ENCODE peak calls at places on chromosomes 7 and 10, in ten cellular contexts. G, O, X, S, I, L, U, D, A and N are unnamed samples. For H3K9me3, H3K36me3 and H3K4me1, the result is how much of the 10 kb centered on the place peaks cover.

GRCh38 chr10:1344408-1344807 is 288.2 kb downstream of the WDR37 start:
- DNase-seq in O (no peak), L (no peak), I (no peak), D (no peak), S (no peak), G (no peak), U (no peak), X (no peak), A (no peak), N (no peak)

GRCh38 chr10:70052462-70053211 is at the start of gene MACROH2A2:
- DNase-seq in L (peak), U (peak), O (peak), I (peak), X (peak), S (peak), G (peak), D (no peak), A (peak), N (peak)

GRCh38 chr10:69425513-69426298 is 9.0 kb upstream of the TACR2 start:
- DNase-seq in S (peak), X (no peak), A (no peak), U (peak), L (no peak), D (no peak), I (peak), G (no peak), O (no peak), N (no peak)

GRCh38 chr7:66140924-66141323 is 26.3 kb downstream of the CRCP start:
- DNase-seq in S (peak), G (peak), X (peak), O (peak), U (peak), D (no peak), A (peak), L (peak), I (peak), N (peak)

GRCh38 chr7:138867744-138868143 is 69.7 kb upstream of the ATP6V0A4 start:
- DNase-seq in I (no peak), U (no peak), A (no peak), X (no peak), S (no peak), G (no peak), D (no peak), O (no peak), L (no peak), N (no peak)

GRCh38 chr10:70328018-70328417 is 44.2 kb upstream of the NPFFR1 start:
- DNase-seq in L (no peak), S (no peak), X (no peak), I (no peak), A (no peak), U (no peak), O (no peak), G (no peak), D (no peak), N (no peak)

GRCh38 chr7:11551470-11551869 is 280.5 kb downstream of the THSD7A start:
- DNase-seq in S (no peak), D (no peak), O (no peak), L (no peak), U (no peak), I (no peak), A (no peak), G (no peak), X (no peak), N (no peak)

GRCh38 chr7:98420966-98421612 is 20.2 kb upstream of the BAIAP2L1 start:
- DNase-seq in S (no peak), U (peak), L (peak), G (no peak), O (peak), A (peak), D (peak), X (no peak), I (peak), N (peak)

GRCh38 chr7:149427096-149427680 is 33.7 kb downstream of the ZNF777 start:
- DNase-seq in L (no peak), U (no peak), X (no peak), G (no peak), S (no peak), O (peak), I (no peak), D (no peak), A (no peak), N (no peak)

GRCh38 chr10:132205650-132206376 is 19.1 kb downstream of the DPYSL4 start:
- DNase-seq in U (no peak), L (no peak), X (peak), O (no peak), I (no peak), G (no peak), S (no peak), A (no peak), D (no peak), N (peak)

GRCh38 chr10:22159979-22160378 is 57.8 kb downstream of the EBLN1 start:
- DNase-seq in U (no peak), S (no peak), X (no peak), I (no peak), L (no peak), D (no peak), O (no peak), G (no peak), A (no peak), N (no peak)

GRCh38 chr10:115171392-115171960 is 78.3 kb downstream of the ATRNL1 start:
- DNase-seq in U (no peak), O (peak), A (no peak), S (no peak), I (no peak), L (peak), X (no peak), D (no peak), G (no peak), N (no peak)

DNA sequence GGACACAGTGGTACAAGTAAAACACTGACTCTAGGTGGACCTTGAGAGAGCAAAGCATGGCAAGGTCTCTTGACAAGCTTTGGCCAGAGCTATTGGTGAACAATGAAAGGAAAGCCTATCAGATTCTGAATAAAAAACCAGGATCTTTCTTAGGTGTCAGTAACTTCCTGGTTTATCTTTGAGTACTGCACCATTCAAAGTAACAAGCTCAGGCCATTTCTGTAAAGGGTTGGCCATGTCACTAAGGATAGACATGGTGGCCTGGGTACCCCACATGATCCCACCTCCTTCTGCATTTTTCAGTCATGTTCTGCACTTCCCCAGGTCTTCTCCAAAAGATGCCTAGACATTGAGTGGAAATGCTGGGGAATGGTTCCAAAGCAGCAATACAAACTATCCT is 242.1 kb downstream of the ARHGAP12 start:
- DNase-seq in X (no peak), A (no peak), D (no peak), U (no peak), G (no peak), L (no peak), S (no peak), I (no peak), O (no peak), N (no peak)
- H3K9me3 ChIP-seq in X (under half), A (under half), D (under half), U (under half), G (under half), L (under half), S (under half), I (under half), O (under half), N (half or more)

GRCh38 chr7:100673302-100673941 is at the start of gene GNB2:
- DNase-seq in O (peak), X (peak), S (peak), L (peak), U (peak), D (peak), I (peak), A (peak), G (peak), N (peak)
- H3K36me3 ChIP-seq in O (under half), X (under half), S (under half), L (under half), U (under half), D (under half), I (under half), A (under half), G (under half), N (under half)

GRCh38 chr10:30420774-30421173 is 13.2 kb upstream of the MAP3K8 start:
- DNase-seq in D (no peak), U (no peak), O (no peak), L (no peak), I (no peak), X (no peak), A (no peak), S (no peak), G (no peak), N (no peak)

GRCh38 chr10:30422981-30423654 is 10.9 kb upstream of the MAP3K8 start:
- DNase-seq in I (peak), D (no peak), G (no peak), L (peak), S (peak), A (peak), U (peak), X (peak), O (no peak), N (no peak)

GRCh38 chr10:30422296-30422695 is 11.7 kb upstream of the MAP3K8 start:
- DNase-seq in I (no peak), A (no peak), D (no peak), X (no peak), S (no peak), O (no peak), L (no peak), U (no peak), G (no peak), N (no peak)

GRCh38 chr10:30430544-30431298 is 3.3 kb upstream of the MAP3K8 start:
- DNase-seq in U (no peak), S (no peak), G (no peak), O (no peak), X (no peak), I (no peak), L (no peak), A (no peak), D (no peak), N (no peak)

GRCh38 chr10:30425336-30426075 is 8.5 kb upstream of the MAP3K8 start:
- DNase-seq in L (no peak), O (no peak), A (no peak), X (no peak), S (no peak), D (no peak), U (no peak), I (no peak), G (no peak), N (no peak)
- H3K4me1 ChIP-seq in L (under half), O (under half), A (under half), X (under half), S (under half), D (under half), U (under half), I (under half), G (under half), N (under half)

GRCh38 chr7:46756256-46756655 is 825.7 kb downstream of the TNS3 start:
- DNase-seq in O (no peak), G (no peak), U (no peak), I (no peak), L (no peak), A (no peak), D (no peak), X (no peak), S (no peak), N (no peak)

GRCh38 chr7:46764100-46764941 is 817.6 kb downstream of the TNS3 start:
- DNase-seq in I (peak), L (no peak), S (peak), U (no peak), G (peak), D (peak), A (no peak), O (no peak), X (peak), N (no peak)

GRCh38 chr7:46757006-46757405 is 824.9 kb downstream of the TNS3 start:
- DNase-seq in L (no peak), A (no peak), S (no peak), I (no peak), G (no peak), D (no peak), U (no peak), O (no peak), X (no peak), N (no peak)

GRCh38 chr7:46763348-46763747 is 818.6 kb downstream of the TNS3 start:
- DNase-seq in L (no peak), U (no peak), I (no peak), O (no peak), D (no peak), G (no peak), A (no peak), S (no peak), X (no peak), N (no peak)

DNA sequence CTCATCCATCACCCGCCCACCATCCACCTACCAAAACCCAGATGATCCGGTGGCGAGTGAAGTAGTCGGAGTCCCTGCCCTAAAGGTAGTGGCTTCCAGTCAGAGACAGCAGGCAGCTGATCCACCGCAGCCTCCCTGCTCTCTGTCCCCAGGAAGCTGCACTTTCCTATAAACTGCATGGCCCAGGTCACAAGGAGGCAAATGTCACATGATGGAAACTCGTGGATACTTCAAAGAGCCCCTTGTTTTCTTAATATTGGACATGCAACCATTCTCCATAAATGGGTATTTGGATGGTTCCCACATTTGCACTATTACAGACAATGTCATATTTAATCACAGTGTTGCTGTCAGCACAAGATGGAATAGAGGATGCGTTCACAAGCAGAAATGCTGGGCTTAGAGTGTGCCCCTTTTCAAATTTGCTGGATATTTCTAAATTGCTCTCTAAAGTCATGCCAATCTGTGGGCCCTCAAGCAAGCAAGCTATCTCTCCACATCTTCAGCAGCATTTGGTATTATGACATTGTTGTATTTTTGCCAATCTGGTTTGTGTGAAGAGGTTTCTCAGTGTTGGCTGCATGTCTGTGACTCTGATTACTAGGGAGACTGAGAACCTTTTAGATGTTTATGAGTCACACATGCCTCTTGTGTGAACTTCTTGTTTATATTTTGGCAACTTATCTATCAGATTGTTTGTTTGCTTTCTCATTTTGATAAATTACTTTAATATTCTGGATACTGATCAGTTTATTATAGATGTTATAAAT is 822.0 kb downstream of the TNS3 start:
- DNase-seq in S (no peak), L (no peak), A (no peak), D (no peak), G (no peak), U (no peak), X (no peak), O (no peak), I (no peak), N (no peak)
- H3K9me3 ChIP-seq in S (under half), L (under half), A (under half), D (under half), G (under half), U (under half), X (under half), O (under half), I (under half), N (under half)

DNA sequence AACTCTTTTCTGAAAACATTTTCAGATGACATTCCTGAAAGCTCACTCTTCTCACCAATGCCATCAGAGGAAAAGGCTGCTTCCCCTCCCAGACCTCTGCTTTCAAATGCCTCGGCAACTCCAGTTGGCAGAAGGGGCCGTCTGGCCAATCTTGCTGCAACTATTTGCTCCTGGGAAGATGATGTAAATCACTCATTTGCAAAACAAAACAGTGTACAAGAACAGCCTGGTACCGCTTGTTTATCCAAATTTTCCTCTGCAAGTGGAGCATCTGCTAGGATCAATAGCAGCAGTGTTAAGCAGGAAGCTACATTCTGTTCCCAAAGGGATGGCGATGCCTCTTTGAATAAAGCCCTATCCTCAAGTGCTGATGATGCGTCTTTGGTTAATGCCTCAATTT is 16.5 kb downstream of the ANLN start:
- DNase-seq in L (peak), O (no peak), X (no peak), S (no peak), A (no peak), G (no peak), U (no peak), I (no peak), D (no peak), N (no peak)
- H3K36me3 ChIP-seq in L (half or more), O (under half), X (under half), S (under half), A (under half), G (under half), U (under half), I (under half), D (half or more), N (under half)